ENCODE peak calls at places on chromosomes 6 and 20, in six cellular contexts. C, Y, J, T, D and K are unnamed samples.

GRCh38 chr6:141426400-141426980 is 706.2 kb upstream of the GJE1 start:
- DNase-seq in T (no peak), D (peak; percentile 7), J (no peak), C (no peak), Y (peak; percentile 14), K (no peak)

GRCh38 chr6:57267586-57268293 is 45.6 kb upstream of the RAB23 start:
- DNase-seq in T (peak; percentile 17), J (peak; percentile 47), Y (peak; percentile 99), D (peak; percentile 48), C (peak; percentile 6), K (no peak)

GRCh38 chr6:109240370-109241084 is 141.7 kb downstream of the CD164 start:
- DNase-seq in J (no peak), D (no peak), T (no peak), C (no peak), Y (no peak), K (no peak)

GRCh38 chr6:22956029-22956715 is 386.8 kb downstream of the HDGFL1 start:
- DNase-seq in D (peak; percentile 11), C (no peak), J (peak; percentile 19), T (no peak), Y (peak; percentile 14), K (no peak)

GRCh38 chr6:108748959-108749358 is 99.3 kb upstream of the ARMC2 start:
- DNase-seq in C (no peak), Y (no peak), J (no peak), T (no peak), D (no peak), K (no peak)

GRCh38 chr20:21796059-21796458 is 90.6 kb downstream of the PAX1 start:
- DNase-seq in D (no peak), J (no peak), T (no peak), C (no peak), Y (peak; percentile 6), K (no peak)

GRCh38 chr6:52596371-52597028 is 19.6 kb upstream of the TRAM2 start:
- DNase-seq in Y (peak; percentile 74), C (no peak), T (no peak), J (no peak), D (no peak), K (no peak)

GRCh38 chr6:43186706-43187105 is 4.7 kb downstream of the CUL9 start:
- DNase-seq in C (no peak), D (no peak), T (no peak), J (no peak), Y (no peak), K (no peak)

GRCh38 chr6:39933669-39934059 is 598 bp downstream of the MOCS1 start:
- DNase-seq in C (peak; percentile 5), T (no peak), D (no peak), J (no peak), Y (no peak), K (no peak)

GRCh38 chr6:18302561-18303439 is 38.5 kb upstream of the DEK start:
- DNase-seq in C (no peak), Y (peak; percentile 37), D (no peak), J (peak; percentile 24), T (no peak), K (no peak)

GRCh38 chr6:38776515-38776914 is 61.4 kb downstream of the DNAH8 start:
- DNase-seq in T (no peak), J (no peak), C (no peak), D (no peak), Y (peak; percentile 61), K (no peak)

GRCh38 chr6:73452107-73452461 is at the start of gene CGAS:
- DNase-seq in J (no peak), D (no peak), C (peak; percentile 86), Y (peak; percentile 85), T (peak; percentile 83), K (no peak)

GRCh38 chr6:134882426-134883038 is 67.4 kb downstream of the ALDH8A1 start:
- DNase-seq in D (peak; percentile 76), J (peak; percentile 65), C (peak; percentile 59), Y (peak; percentile 72), T (peak; percentile 49), K (peak; percentile 29)